ENCODE peak calls at places on chromosomes 1 and 21, in five cellular contexts. X, I, B, S and L are unnamed samples. For H3K4me1, the result is how much of the 10 kb centered on the place peaks cover.

GRCh38 chr1:119784127-119784781 is 15.5 kb upstream of the HMGCS2 start:
- DNase-seq in I (no peak), S (peak), X (peak), B (peak), L (no peak)

GRCh38 chr1:100277866-100278265 is 11.8 kb downstream of the RTCA start:
- DNase-seq in B (no peak), X (no peak), I (no peak), S (no peak), L (no peak)

GRCh38 chr1:58895082-58895481 is 111.2 kb upstream of the JUN start:
- DNase-seq in I (no peak), B (no peak), S (peak), X (no peak), L (no peak)

GRCh38 chr1:243974451-243975292 is 76.4 kb upstream of the ZBTB18 start:
- DNase-seq in I (peak), S (no peak), B (no peak), X (no peak), L (no peak)

GRCh38 chr1:32701421-32701911 is 1.1 kb downstream of the SYNC start:
- DNase-seq in S (no peak), I (no peak), B (no peak), X (peak), L (no peak)

GRCh38 chr1:48750089-48750488 is 26.6 kb downstream of the BEND5 start:
- DNase-seq in S (no peak), I (no peak), X (no peak), B (no peak), L (no peak)

GRCh38 chr1:48016526-48016925 is 19.3 kb upstream of the TRABD2B start:
- DNase-seq in I (no peak), B (no peak), X (no peak), S (no peak), L (no peak)

GRCh38 chr1:208942394-208942793 is 641.1 kb upstream of the CAMK1G start:
- DNase-seq in B (no peak), X (no peak), I (no peak), S (no peak), L (no peak)

GRCh38 chr1:202143768-202144509 is 598 bp downstream of the ARL8A start:
- DNase-seq in S (peak), B (no peak), X (peak), I (no peak), L (peak)

GRCh38 chr1:240352769-240353168 is 259.2 kb downstream of the GREM2 start:
- DNase-seq in B (no peak), S (no peak), I (peak), X (no peak), L (no peak)

GRCh38 chr1:222891578-222891977 is 76.7 kb downstream of the DISP1 start:
- DNase-seq in X (no peak), S (no peak), I (no peak), B (no peak), L (no peak)

GRCh38 chr1:6625579-6626149 is 996 bp downstream of the THAP3 start:
- DNase-seq in S (no peak), I (peak), X (no peak), B (no peak), L (no peak)

GRCh38 chr1:187933562-187934419 is 1105.0 kb downstream of the PLA2G4A start:
- DNase-seq in X (no peak), S (no peak), B (no peak), I (no peak), L (no peak)

GRCh38 chr1:17167783-17168479 is 37.0 kb upstream of the PADI1 start:
- DNase-seq in S (no peak), I (peak), X (no peak), B (peak), L (no peak)

GRCh38 chr1:157399984-157400382 is 152.3 kb downstream of the FCRL5 start:
- DNase-seq in B (no peak), S (no peak), I (no peak), X (no peak), L (no peak)

GRCh38 chr1:163535807-163536206 is 214.1 kb downstream of the NUF2 start:
- DNase-seq in B (no peak), I (peak), X (no peak), S (no peak), L (no peak)

GRCh38 chr21:26167593-26167992 is 3.0 kb downstream of the APP start:
- DNase-seq in B (no peak), X (no peak), I (no peak), S (no peak), L (no peak)

GRCh38 chr1:173996995-173997394 is 25.2 kb downstream of the RC3H1 start:
- DNase-seq in S (no peak), X (no peak), I (peak), B (no peak), L (no peak)

GRCh38 chr1:203516906-203517305 is 23.0 kb downstream of the OPTC start:
- DNase-seq in B (no peak), S (no peak), X (no peak), I (no peak), L (no peak)

GRCh38 chr1:31736675-31737074 is 27.5 kb downstream of the ADGRB2 start:
- DNase-seq in B (no peak), S (no peak), I (no peak), X (no peak), L (no peak)

GRCh38 chr1:184101116-184101515 is 49.6 kb downstream of the TSEN15 start:
- DNase-seq in X (no peak), S (no peak), I (no peak), B (no peak), L (no peak)

GRCh38 chr1:41439234-41439633 is 45.2 kb downstream of the EDN2 start:
- DNase-seq in I (no peak), X (no peak), S (no peak), B (no peak), L (no peak)

GRCh38 chr1:221778125-221778524 is 36.2 kb upstream of the DUSP10 start:
- DNase-seq in I (no peak), B (no peak), S (no peak), X (no peak), L (no peak)

GRCh38 chr1:182330303-182330702 is 61.3 kb downstream of the GLUL start:
- DNase-seq in I (no peak), B (no peak), X (no peak), S (peak), L (no peak)

GRCh38 chr1:47942238-47942629 is 55.0 kb downstream of the TRABD2B start:
- DNase-seq in B (peak), S (no peak), I (no peak), X (no peak), L (no peak)

GRCh38 chr1:184691719-184692324 is 62.8 kb downstream of the EDEM3 start:
- DNase-seq in S (no peak), B (no peak), I (peak), X (no peak), L (no peak)

GRCh38 chr1:186754542-186755150 is 74.1 kb upstream of the PLA2G4A start:
- DNase-seq in S (no peak), X (no peak), B (no peak), I (no peak), L (no peak)

GRCh38 chr1:165034136-165034535 is 322.4 kb downstream of the LMX1A start:
- DNase-seq in X (no peak), S (no peak), B (no peak), I (no peak), L (no peak)

GRCh38 chr1:76238094-76238551 is 163.6 kb downstream of the ST6GALNAC3 start:
- DNase-seq in B (no peak), X (no peak), I (no peak), S (no peak), L (no peak)

GRCh38 chr1:25875856-25876692 is 566 bp upstream of the PAQR7 start:
- DNase-seq in S (no peak), B (no peak), I (no peak), X (no peak), L (peak)

GRCh38 chr1:2046225-2046917 is 3.8 kb upstream of the PRKCZ start:
- DNase-seq in B (no peak), X (peak), I (no peak), S (peak), L (peak)

GRCh38 chr1:77643456-77643855 is 39.0 kb downstream of the ZZZ3 start:
- DNase-seq in S (no peak), X (no peak), B (no peak), I (no peak), L (no peak)

GRCh38 chr21:21664871-21665270 is 666.7 kb downstream of the NCAM2 start:
- DNase-seq in X (no peak), I (peak), B (no peak), S (no peak), L (no peak)

GRCh38 chr1:183236158-183236725 is 50.2 kb downstream of the LAMC2 start:
- DNase-seq in X (no peak), I (no peak), B (no peak), S (no peak), L (no peak)

GRCh38 chr1:72586023-72586685 is 303.8 kb upstream of the NEGR1 start:
- DNase-seq in B (no peak), I (no peak), S (no peak), X (no peak), L (no peak)
- H3K4me1 ChIP-seq in B (under half), I (under half), S (under half), X (under half), L (under half)

DNA sequence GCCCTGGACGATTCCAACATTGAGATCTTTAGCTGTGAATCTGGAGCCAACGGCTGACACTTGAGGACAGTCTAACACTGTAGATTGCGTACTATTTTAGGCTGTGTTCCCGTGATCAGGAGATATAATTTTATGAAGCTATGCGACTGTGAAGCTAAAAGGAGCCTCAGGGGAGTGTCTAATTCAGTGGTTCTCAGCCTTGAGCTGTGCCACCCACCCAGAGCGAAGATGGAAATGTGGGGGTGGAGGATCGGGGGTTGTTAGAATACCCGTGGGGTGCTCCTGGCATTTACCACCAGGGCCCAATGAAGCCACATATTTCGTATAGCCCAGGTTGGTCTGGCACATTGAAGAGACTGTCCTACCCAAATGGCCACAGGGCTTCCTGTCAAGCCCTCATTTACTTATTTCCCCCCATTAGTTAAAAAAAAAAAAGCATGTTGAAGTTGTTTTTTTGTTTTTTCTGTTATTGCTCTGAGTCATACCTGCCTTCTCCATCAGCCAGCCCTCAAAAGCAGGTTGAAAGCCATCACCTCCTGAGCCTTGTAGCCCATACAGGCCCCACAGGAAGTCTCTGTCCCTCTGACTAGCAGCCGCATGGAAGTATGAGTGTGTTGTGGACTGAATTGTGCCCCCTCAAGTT is 141.7 kb downstream of the GALNT2 start:
- DNase-seq in X (no peak), B (no peak), S (no peak), I (no peak), L (no peak)
- H3K27ac ChIP-seq in X (peak), B (no peak), S (no peak), I (no peak), L (peak)

GRCh38 chr21:29737188-29737587 is 202.6 kb downstream of the GRIK1 start:
- DNase-seq in X (no peak), B (no peak), S (no peak), I (no peak), L (no peak)

GRCh38 chr21:29738730-29739129 is 201.1 kb downstream of the GRIK1 start:
- DNase-seq in X (no peak), I (no peak), S (no peak), B (no peak), L (no peak)

GRCh38 chr21:29741761-29742160 is 198.0 kb downstream of the GRIK1 start:
- DNase-seq in S (no peak), I (no peak), X (no peak), B (no peak), L (no peak)
- H3K4me1 ChIP-seq in S (under half), I (under half), X (under half), B (under half), L (under half)

GRCh38 chr21:42565206-42565810 is 51.7 kb downstream of the SLC37A1 start:
- DNase-seq in S (no peak), B (peak), X (peak), I (no peak), L (peak)

GRCh38 chr21:42565886-42566523 is 52.4 kb downstream of the SLC37A1 start:
- DNase-seq in I (no peak), S (no peak), X (peak), B (peak), L (no peak)

GRCh38 chr21:42567861-42568260 is 54.2 kb downstream of the SLC37A1 start:
- DNase-seq in S (no peak), X (peak), B (peak), I (no peak), L (no peak)

GRCh38 chr21:42567181-42567560 is 53.5 kb downstream of the SLC37A1 start:
- DNase-seq in I (no peak), B (peak), S (no peak), X (no peak), L (no peak)

DNA sequence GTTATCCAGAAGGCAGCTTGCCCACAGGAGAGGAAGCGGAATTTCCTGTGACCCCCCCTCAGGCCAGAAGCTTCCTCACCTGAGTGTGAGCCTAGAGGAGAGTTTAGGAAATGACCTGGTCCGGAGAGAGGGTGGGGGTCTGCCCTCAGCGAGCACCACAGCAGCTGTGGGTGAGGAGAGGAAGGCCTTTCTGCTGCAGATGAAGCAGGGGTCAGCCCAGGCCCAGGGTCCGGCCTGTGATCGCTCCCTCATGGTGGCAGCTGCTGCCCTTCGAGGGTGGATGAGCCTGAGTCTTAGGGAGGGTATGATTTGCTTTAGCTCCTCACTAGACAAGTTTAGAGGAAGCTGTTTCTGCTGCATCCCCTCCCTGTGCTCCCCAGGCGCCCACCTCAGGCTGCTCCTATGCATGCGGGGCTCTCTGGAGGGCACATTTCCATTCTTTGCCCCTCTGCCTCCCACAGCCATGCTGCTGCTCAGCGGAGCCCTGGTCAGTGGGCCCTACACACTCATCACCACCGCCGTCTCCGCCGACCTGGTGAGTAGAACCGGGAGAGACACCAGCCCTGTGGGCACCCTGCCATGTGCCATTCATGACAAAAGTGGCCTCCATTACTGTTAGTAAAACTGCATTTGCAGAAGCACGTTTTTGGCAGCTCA is 53.0 kb downstream of the SLC37A1 start:
- DNase-seq in I (no peak), S (no peak), X (peak), B (peak), L (no peak)
- H3K27ac ChIP-seq in I (no peak), S (no peak), X (no peak), B (no peak), L (no peak)

GRCh38 chr21:39137248-39138186 is 45.7 kb downstream of the PSMG1 start:
- DNase-seq in I (peak), S (peak), X (no peak), B (no peak), L (no peak)

GRCh38 chr21:39132248-39132647 is 51.0 kb downstream of the PSMG1 start:
- DNase-seq in B (no peak), X (no peak), S (no peak), I (peak), L (no peak)

GRCh38 chr21:39136711-39137110 is 46.5 kb downstream of the PSMG1 start:
- DNase-seq in X (no peak), I (peak), S (no peak), B (no peak), L (no peak)

GRCh38 chr21:39134288-39134810 is 48.9 kb downstream of the PSMG1 start:
- DNase-seq in S (no peak), X (no peak), B (no peak), I (no peak), L (no peak)
- H3K4me1 ChIP-seq in S (under half), X (under half), B (under half), I (under half), L (under half)

DNA sequence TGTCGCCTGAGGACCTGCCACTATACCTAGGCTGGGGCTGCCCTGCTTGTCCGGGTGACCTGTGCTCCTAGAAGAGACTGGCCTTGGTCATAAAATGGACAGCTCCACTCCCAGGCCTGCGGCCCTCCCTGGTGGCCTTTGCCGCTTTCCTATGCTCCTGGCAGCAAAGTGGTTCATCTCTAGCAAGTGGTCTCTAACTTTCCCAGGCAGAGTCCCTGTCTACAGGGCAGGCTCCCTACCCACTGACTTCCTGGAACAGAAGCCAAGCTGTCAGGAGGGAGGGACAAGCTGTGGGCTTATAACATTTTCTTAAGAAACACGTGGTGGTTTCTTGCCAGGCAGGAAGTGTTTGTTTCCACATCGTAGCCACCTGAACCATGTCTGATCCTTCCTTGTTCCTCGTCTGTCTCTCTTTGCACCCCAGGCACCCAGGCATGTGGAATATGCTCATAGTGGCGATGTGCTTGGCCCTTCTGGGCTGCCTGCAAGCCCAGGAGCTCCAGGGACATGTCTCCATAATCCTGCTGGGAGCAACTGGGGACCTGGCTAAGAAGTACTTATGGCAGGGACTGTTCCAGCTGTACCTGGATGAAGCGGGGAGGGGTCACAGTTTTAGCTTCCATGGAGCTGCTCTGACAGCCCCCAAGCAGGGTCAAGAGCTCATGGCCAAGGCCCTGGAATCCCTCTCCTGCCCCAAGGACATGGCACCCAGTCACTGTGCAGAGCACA is 10.1 kb downstream of the H6PD start:
- DNase-seq in B (no peak), I (no peak), X (no peak), S (no peak), L (peak)
- H3K27ac ChIP-seq in B (peak), I (no peak), X (peak), S (peak), L (peak)

DNA sequence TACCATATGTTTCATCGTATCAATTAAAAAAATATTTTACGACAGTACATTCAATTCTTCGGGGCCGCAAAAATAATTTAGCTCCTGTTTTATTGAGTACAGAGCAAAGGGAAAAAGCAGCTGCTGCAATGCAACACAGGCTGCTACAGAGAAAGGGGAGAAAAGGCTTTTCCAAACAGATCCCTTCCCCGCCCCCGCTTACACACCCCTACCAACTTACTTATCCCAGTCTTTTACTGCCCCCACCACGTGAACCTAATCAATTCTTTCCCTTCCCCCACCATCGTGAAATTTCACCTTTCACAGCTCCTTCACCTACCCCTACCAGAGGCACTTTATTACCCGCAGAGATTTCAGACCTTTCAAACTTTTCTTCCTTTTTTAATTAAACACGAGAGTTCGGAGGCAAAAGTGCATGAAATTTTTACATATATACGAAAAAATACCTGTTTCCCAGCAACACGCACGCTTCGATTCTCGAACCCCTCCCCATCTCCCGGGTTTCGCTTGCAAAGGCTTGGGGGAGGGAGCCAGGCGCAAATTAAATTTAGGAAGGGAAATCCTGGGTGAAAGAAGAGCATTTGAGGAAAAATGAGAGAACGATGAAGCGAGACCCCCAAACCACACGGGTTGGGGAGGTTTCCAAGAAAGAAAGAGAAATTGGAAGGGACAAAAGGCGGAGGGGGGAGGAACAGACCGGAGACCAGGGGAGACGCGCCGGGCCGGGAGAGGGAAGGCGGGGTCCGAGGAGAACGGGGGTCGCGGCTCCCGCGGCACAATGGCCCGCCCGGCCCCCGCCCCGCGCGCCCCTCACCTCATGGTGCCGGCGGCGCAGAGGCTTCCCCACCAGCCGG is 824 bp downstream of the ENAH start:
- DNase-seq in X (no peak), I (no peak), S (peak), B (no peak), L (peak)
- H3K4me1 ChIP-seq in X (half or more), I (under half), S (under half), B (half or more), L (under half)

DNA sequence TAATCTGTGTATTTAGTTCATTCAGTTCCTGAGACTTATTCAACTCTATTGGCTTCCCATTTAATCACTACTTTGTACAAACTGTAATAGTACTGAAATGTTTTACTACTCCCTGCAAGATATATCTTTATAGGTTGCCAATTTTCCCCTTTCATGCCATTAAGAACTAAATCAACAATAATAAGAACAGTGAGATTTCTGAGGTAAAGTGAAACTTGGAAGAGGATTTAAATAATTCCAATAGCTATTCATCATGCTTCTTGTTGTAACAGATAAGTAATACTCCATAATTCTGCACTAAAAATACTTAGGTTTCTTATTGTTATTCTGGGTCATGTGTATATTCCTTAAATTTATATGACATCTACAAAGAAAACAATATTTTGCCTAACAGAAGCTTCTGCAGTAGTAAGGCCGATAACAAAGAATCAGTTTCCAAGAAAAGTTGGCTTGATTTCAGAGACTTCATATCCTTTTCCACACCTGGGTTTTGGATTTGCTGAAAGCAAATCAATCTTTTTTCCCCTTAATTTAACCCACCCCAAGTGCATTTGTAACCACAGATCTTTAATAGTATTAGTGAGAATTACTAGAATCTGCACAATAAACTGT is 258.3 kb downstream of the FAF1 start:
- DNase-seq in B (no peak), X (no peak), I (no peak), S (no peak), L (no peak)
- H3K27ac ChIP-seq in B (no peak), X (no peak), I (no peak), S (no peak), L (no peak)